ENCODE peak calls at places on chromosomes 5 and 9, in eight cellular contexts. K, H, T, A, N, X, E and G are unnamed samples. For H3K4me1 and H3K36me3, the result is how much of the 10 kb centered on the place peaks cover.

GRCh38 chr9:109725460-109725859 is 54.5 kb upstream of the PALM2AKAP2 start:
- DNase-seq in T (no peak), X (no peak), K (no peak), N (no peak), H (no peak), E (no peak), A (no peak), G (no peak)

GRCh38 chr5:43649256-43649655 is 46.3 kb downstream of the NNT start:
- DNase-seq in K (no peak), A (no peak), T (no peak), N (no peak), H (no peak), E (no peak), X (no peak), G (no peak)

GRCh38 chr5:136686192-136686872 is 321.0 kb upstream of the TRPC7 start:
- DNase-seq in N (no peak), E (no peak), A (no peak), T (no peak), H (no peak), K (no peak), X (peak), G (no peak)

GRCh38 chr9:5305741-5306140 is 1.2 kb upstream of the RLN2 start:
- DNase-seq in X (no peak), T (no peak), A (no peak), K (no peak), H (no peak), E (no peak), N (no peak), G (no peak)

GRCh38 chr5:54159837-54160215 is 150.5 kb downstream of the ARL15 start:
- DNase-seq in E (no peak), N (no peak), X (no peak), K (no peak), A (no peak), H (no peak), T (no peak), G (no peak)

GRCh38 chr9:99299214-99300102 is 77.4 kb downstream of the SEC61B start:
- DNase-seq in K (no peak), A (no peak), N (no peak), X (peak), T (no peak), E (no peak), H (no peak), G (no peak)

GRCh38 chr5:94691947-94692346 is 73.5 kb downstream of the SLF1 start:
- DNase-seq in A (no peak), N (no peak), X (peak), K (no peak), H (no peak), E (no peak), T (no peak), G (no peak)

GRCh38 chr5:76280494-76280893 is 122.6 kb upstream of the IQGAP2 start:
- DNase-seq in K (no peak), T (no peak), X (no peak), H (no peak), E (no peak), N (no peak), A (no peak), G (no peak)

GRCh38 chr5:151523335-151523734 is 67.8 kb downstream of the FAT2 start:
- DNase-seq in N (no peak), T (no peak), H (no peak), X (peak), A (no peak), E (no peak), K (peak), G (no peak)

GRCh38 chr5:36703245-36703860 is 96.9 kb downstream of the SLC1A3 start:
- DNase-seq in T (peak), K (no peak), A (no peak), E (no peak), N (no peak), H (no peak), X (no peak), G (no peak)

GRCh38 chr5:68464424-68464823 is 248.9 kb downstream of the PIK3R1 start:
- DNase-seq in N (no peak), X (peak), H (no peak), T (no peak), A (peak), K (no peak), E (no peak), G (no peak)

GRCh38 chr5:100840769-100841168 is 62.3 kb downstream of the ST8SIA4 start:
- DNase-seq in A (no peak), K (no peak), T (no peak), H (no peak), E (no peak), N (no peak), X (no peak), G (no peak)

GRCh38 chr9:112007575-112008240 is 111.1 kb downstream of the UGCG start:
- DNase-seq in A (no peak), N (no peak), X (no peak), H (no peak), E (no peak), K (no peak), T (no peak), G (no peak)

GRCh38 chr5:60101561-60101960 is 208.0 kb upstream of the PDE4D start:
- DNase-seq in N (no peak), K (no peak), E (no peak), X (no peak), H (no peak), A (no peak), T (no peak), G (no peak)

GRCh38 chr5:81427566-81427965 is 33.6 kb upstream of the ACOT12 start:
- DNase-seq in A (no peak), N (no peak), X (no peak), K (no peak), T (no peak), E (no peak), H (no peak), G (no peak)

GRCh38 chr9:97906236-97906831 is 16.0 kb downstream of the TRMO start:
- DNase-seq in N (no peak), K (no peak), A (no peak), T (peak), H (no peak), E (no peak), X (no peak), G (peak)

GRCh38 chr5:34914671-34915138 is 599 bp downstream of the RAD1 start:
- DNase-seq in A (peak), X (no peak), K (peak), N (no peak), E (peak), T (peak), H (no peak), G (peak)

GRCh38 chr5:14364576-14365472 is 216.8 kb upstream of the OTULINL start:
- DNase-seq in N (peak), E (no peak), H (no peak), X (peak), T (no peak), K (peak), A (no peak), G (no peak)

GRCh38 chr5:103234239-103234975 is 24.2 kb upstream of the MACIR start:
- DNase-seq in K (no peak), H (no peak), A (no peak), N (no peak), X (no peak), E (no peak), T (no peak), G (no peak)

GRCh38 chr5:52783226-52783959 is 4.3 kb upstream of the ITGA1 start:
- DNase-seq in H (no peak), E (no peak), N (no peak), X (peak), A (no peak), K (no peak), T (no peak), G (no peak)

GRCh38 chr5:14748180-14748900 is 83.8 kb downstream of the OTULIN start:
- DNase-seq in A (no peak), T (no peak), K (no peak), N (no peak), E (no peak), X (no peak), H (no peak), G (no peak)

GRCh38 chr5:14914603-14915277 is 43.2 kb upstream of the ANKH start:
- DNase-seq in E (no peak), H (no peak), T (no peak), K (no peak), A (no peak), X (peak), N (no peak), G (no peak)

GRCh38 chr9:100598641-100599145 is 20.8 kb downstream of the CAVIN4 start:
- DNase-seq in T (peak), H (peak), K (peak), N (peak), A (peak), X (peak), E (peak), G (peak)

GRCh38 chr9:136077491-136077890 is 17.6 kb downstream of the NACC2 start:
- DNase-seq in K (no peak), X (no peak), A (peak), T (no peak), N (no peak), E (no peak), H (no peak), G (no peak)

GRCh38 chr9:4277531-4277991 is 22.3 kb downstream of the GLIS3 start:
- DNase-seq in E (no peak), N (peak), K (no peak), H (no peak), T (no peak), X (no peak), A (no peak), G (no peak)

GRCh38 chr9:75198436-75198835 is 110.1 kb downstream of the OSTF1 start:
- DNase-seq in T (no peak), N (no peak), X (no peak), H (no peak), E (no peak), A (no peak), K (no peak), G (no peak)

DNA sequence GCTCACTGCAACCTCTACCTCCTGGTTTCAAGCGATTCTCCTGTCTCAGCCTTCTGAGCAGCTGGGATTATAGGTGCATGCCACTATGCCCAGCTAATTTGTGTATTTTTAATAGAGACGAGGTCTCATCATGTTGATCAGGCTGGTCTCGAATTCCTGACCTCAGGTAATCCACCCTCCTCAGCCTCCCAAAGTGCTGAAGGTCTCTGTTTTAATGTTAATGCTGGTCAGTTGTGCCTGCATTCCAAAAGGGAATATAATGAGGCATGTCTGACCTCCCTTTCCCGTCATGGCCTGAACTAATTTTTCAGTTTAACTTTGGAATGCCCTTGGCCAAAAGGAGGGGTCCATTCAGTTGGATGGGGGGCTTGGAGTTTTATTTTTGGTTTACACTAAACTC is 1175.4 kb downstream of the MAT2B start:
- DNase-seq in E (no peak), H (no peak), A (no peak), T (no peak), N (no peak), X (no peak), K (no peak), G (no peak)
- H3K4me1 ChIP-seq in E (under half), H (under half), A (under half), T (under half), N (under half), X (under half), K (under half), G (under half)

GRCh38 chr9:123998970-123999621 is 12.5 kb upstream of the LHX2 start:
- DNase-seq in K (no peak), A (no peak), T (peak), X (no peak), H (no peak), E (no peak), N (no peak), G (no peak)
- H3K4me3 ChIP-seq in K (no peak), A (no peak), T (peak), X (no peak), H (peak), E (no peak), N (no peak), G (peak)

DNA sequence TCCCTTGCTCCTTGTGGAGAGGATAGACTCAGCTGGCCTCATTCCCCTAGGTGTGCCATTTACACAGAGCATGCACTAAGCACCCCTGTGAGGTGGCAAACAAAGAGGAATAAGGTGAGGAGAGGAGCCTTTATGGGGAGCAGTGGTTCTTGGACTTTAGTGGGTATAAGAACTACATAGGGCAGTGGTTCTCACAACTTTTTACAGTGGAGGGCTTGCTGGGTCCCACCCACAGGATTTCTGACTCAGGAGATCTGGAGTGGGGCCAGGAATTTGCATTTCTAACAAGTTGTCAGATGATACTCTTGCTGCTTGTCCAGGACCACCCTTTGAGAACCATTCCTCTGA is 42.0 kb downstream of the CSF1R start:
- DNase-seq in T (no peak), K (no peak), H (no peak), A (no peak), X (peak), E (no peak), N (no peak), G (no peak)
- H3K36me3 ChIP-seq in T (under half), K (under half), H (half or more), A (under half), X (under half), E (under half), N (under half), G (half or more)

DNA sequence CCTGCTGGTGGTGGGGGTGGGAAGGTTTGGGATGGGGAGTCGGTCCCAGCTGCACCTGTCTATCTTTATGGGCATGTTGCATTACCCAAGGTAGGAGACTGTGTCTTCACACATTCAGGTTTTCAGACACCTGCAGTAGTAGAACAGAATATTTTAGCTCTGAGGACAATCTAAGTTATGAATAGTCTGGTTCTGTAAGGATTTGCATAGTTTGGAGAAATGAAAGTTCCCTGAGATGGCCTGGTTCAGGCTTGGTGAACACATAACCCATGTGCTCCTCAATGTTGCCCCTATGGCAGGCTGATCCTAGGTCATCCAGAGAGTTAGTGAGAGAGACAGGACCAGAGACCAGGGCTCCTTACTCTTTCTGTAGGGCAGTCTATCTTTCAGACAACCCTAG is 20.7 kb downstream of the TNFSF8 start:
- DNase-seq in T (no peak), E (no peak), X (no peak), K (no peak), H (no peak), A (no peak), N (no peak), G (no peak)
- H3K4me1 ChIP-seq in T (under half), E (under half), X (under half), K (under half), H (under half), A (under half), N (under half), G (under half)

DNA sequence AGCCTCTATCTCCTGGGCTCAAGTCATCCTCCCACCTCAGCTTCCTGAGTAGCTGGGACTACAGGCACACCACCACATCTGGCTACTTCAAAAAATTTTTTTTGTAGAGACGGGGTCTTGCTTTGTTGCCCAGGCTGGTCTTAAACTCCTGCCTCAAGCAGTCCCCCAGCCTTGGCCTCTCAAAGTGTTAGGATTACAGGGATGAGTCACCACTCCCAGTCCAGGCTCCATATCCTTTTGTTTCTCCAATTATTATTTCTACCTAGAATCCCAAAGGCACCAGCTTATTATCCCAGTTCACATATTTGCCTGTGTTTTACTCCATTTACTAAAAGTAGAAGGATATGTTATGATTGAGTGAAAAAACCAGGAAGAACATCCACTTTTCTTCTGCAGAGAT is 84.9 kb downstream of the TEK start:
- DNase-seq in A (no peak), X (no peak), T (no peak), E (no peak), K (no peak), N (no peak), H (no peak), G (no peak)
- H3K4me3 ChIP-seq in A (no peak), X (no peak), T (no peak), E (no peak), K (no peak), N (no peak), H (no peak), G (no peak)